ENCODE peak calls at places on chromosome 15, in nine cellular contexts. One of them, this sample, is unnamed.

GRCh38 chr15:22979699-22980188 is 424 bp downstream of the CYFIP1 start:
- DNase-seq in uterus: peak; percentile 46
- DNase-seq in breast epithelium: no peak
- DNase-seq in mesendoderm: peak; percentile 63
- DNase-seq in lower lobe of right lung: no peak
- DNase-seq in prostate gland: no peak
- DNase-seq in naive thymus-derived CD4-positive, alpha-beta T cell: no peak
- DNase-seq in left ventricle myocardium inferior: no peak
- DNase-seq in astrocyte: no peak
- DNase-seq in this sample: peak; percentile 40

GRCh38 chr15:48975713-48976419 is 12.1 kb upstream of the SHC4 start:
- DNase-seq in left ventricle myocardium inferior: peak; percentile 80
- DNase-seq in astrocyte: peak; percentile 63
- DNase-seq in prostate gland: peak; percentile 59
- DNase-seq in naive thymus-derived CD4-positive, alpha-beta T cell: peak; percentile 73
- DNase-seq in uterus: peak; percentile 79
- DNase-seq in mesendoderm: peak; percentile 92
- DNase-seq in lower lobe of right lung: peak; percentile 85
- DNase-seq in breast epithelium: peak; percentile 48
- DNase-seq in this sample: peak; percentile 78

GRCh38 chr15:69390575-69390974 is 23.6 kb upstream of the KIF23 start:
- DNase-seq in astrocyte: peak; percentile 78
- DNase-seq in breast epithelium: no peak
- DNase-seq in naive thymus-derived CD4-positive, alpha-beta T cell: no peak
- DNase-seq in lower lobe of right lung: no peak
- DNase-seq in left ventricle myocardium inferior: no peak
- DNase-seq in prostate gland: no peak
- DNase-seq in uterus: no peak
- DNase-seq in mesendoderm: no peak
- DNase-seq in this sample: no peak

GRCh38 chr15:29107971-29108645 is 161.5 kb downstream of the NSMCE3 start:
- DNase-seq in naive thymus-derived CD4-positive, alpha-beta T cell: no peak
- DNase-seq in left ventricle myocardium inferior: no peak
- DNase-seq in lower lobe of right lung: peak; percentile 45
- DNase-seq in mesendoderm: no peak
- DNase-seq in prostate gland: no peak
- DNase-seq in uterus: no peak
- DNase-seq in astrocyte: no peak
- DNase-seq in breast epithelium: no peak
- DNase-seq in this sample: no peak

GRCh38 chr15:57541805-57542504 is 49.7 kb upstream of the MYZAP start:
- DNase-seq in astrocyte: peak; percentile 37
- DNase-seq in breast epithelium: peak; percentile 46
- DNase-seq in mesendoderm: peak; percentile 67
- DNase-seq in left ventricle myocardium inferior: peak; percentile 61
- DNase-seq in uterus: peak; percentile 80
- DNase-seq in lower lobe of right lung: peak; percentile 64
- DNase-seq in naive thymus-derived CD4-positive, alpha-beta T cell: no peak
- DNase-seq in prostate gland: peak; percentile 74
- DNase-seq in this sample: peak; percentile 75

GRCh38 chr15:59738676-59739075 is 49.6 kb upstream of the BNIP2 start:
- DNase-seq in left ventricle myocardium inferior: no peak
- DNase-seq in breast epithelium: no peak
- DNase-seq in prostate gland: no peak
- DNase-seq in mesendoderm: no peak
- DNase-seq in astrocyte: no peak
- DNase-seq in naive thymus-derived CD4-positive, alpha-beta T cell: no peak
- DNase-seq in lower lobe of right lung: no peak
- DNase-seq in uterus: no peak
- DNase-seq in this sample: no peak

GRCh38 chr15:70586241-70586640 is 177.1 kb downstream of the UACA start:
- DNase-seq in astrocyte: no peak
- DNase-seq in lower lobe of right lung: no peak
- DNase-seq in left ventricle myocardium inferior: no peak
- DNase-seq in uterus: no peak
- DNase-seq in mesendoderm: no peak
- DNase-seq in breast epithelium: no peak
- DNase-seq in naive thymus-derived CD4-positive, alpha-beta T cell: no peak
- DNase-seq in prostate gland: no peak
- DNase-seq in this sample: no peak

GRCh38 chr15:89442671-89443307 is 53.6 kb downstream of the RHCG start:
- DNase-seq in breast epithelium: no peak
- DNase-seq in lower lobe of right lung: no peak
- DNase-seq in astrocyte: no peak
- DNase-seq in left ventricle myocardium inferior: no peak
- DNase-seq in prostate gland: no peak
- DNase-seq in naive thymus-derived CD4-positive, alpha-beta T cell: no peak
- DNase-seq in uterus: no peak
- DNase-seq in mesendoderm: peak; percentile 76
- DNase-seq in this sample: peak; percentile 72

GRCh38 chr15:89052474-89052873 is 35.8 kb upstream of the ABHD2 start:
- DNase-seq in lower lobe of right lung: no peak
- DNase-seq in prostate gland: no peak
- DNase-seq in mesendoderm: no peak
- DNase-seq in naive thymus-derived CD4-positive, alpha-beta T cell: no peak
- DNase-seq in breast epithelium: peak; percentile 25
- DNase-seq in left ventricle myocardium inferior: no peak
- DNase-seq in uterus: no peak
- DNase-seq in astrocyte: peak; percentile 99
- DNase-seq in this sample: no peak

GRCh38 chr15:81413851-81414250 is 39.8 kb upstream of the TMC3 start:
- DNase-seq in uterus: no peak
- DNase-seq in mesendoderm: no peak
- DNase-seq in prostate gland: no peak
- DNase-seq in astrocyte: no peak
- DNase-seq in breast epithelium: no peak
- DNase-seq in left ventricle myocardium inferior: no peak
- DNase-seq in naive thymus-derived CD4-positive, alpha-beta T cell: no peak
- DNase-seq in lower lobe of right lung: no peak
- DNase-seq in this sample: no peak

GRCh38 chr15:76252249-76252648 is 59.0 kb downstream of the ETFA start:
- DNase-seq in breast epithelium: no peak
- DNase-seq in uterus: no peak
- DNase-seq in mesendoderm: peak; percentile 53
- DNase-seq in prostate gland: no peak
- DNase-seq in left ventricle myocardium inferior: no peak
- DNase-seq in lower lobe of right lung: no peak
- DNase-seq in astrocyte: no peak
- DNase-seq in naive thymus-derived CD4-positive, alpha-beta T cell: no peak
- DNase-seq in this sample: no peak

GRCh38 chr15:79160211-79160610 is 69.6 kb upstream of the RASGRF1 start:
- DNase-seq in uterus: no peak
- DNase-seq in lower lobe of right lung: no peak
- DNase-seq in breast epithelium: no peak
- DNase-seq in naive thymus-derived CD4-positive, alpha-beta T cell: no peak
- DNase-seq in left ventricle myocardium inferior: peak; percentile 19
- DNase-seq in mesendoderm: no peak
- DNase-seq in prostate gland: no peak
- DNase-seq in astrocyte: no peak
- DNase-seq in this sample: no peak

GRCh38 chr15:31262143-31262530 is 64.5 kb upstream of the KLF13 start:
- DNase-seq in prostate gland: no peak
- DNase-seq in mesendoderm: no peak
- DNase-seq in lower lobe of right lung: no peak
- DNase-seq in uterus: no peak
- DNase-seq in left ventricle myocardium inferior: no peak
- DNase-seq in breast epithelium: no peak
- DNase-seq in astrocyte: no peak
- DNase-seq in naive thymus-derived CD4-positive, alpha-beta T cell: no peak
- DNase-seq in this sample: no peak

GRCh38 chr15:31486506-31486905 is 159.9 kb downstream of the KLF13 start:
- DNase-seq in uterus: no peak
- DNase-seq in lower lobe of right lung: no peak
- DNase-seq in prostate gland: no peak
- DNase-seq in naive thymus-derived CD4-positive, alpha-beta T cell: no peak
- DNase-seq in left ventricle myocardium inferior: no peak
- DNase-seq in astrocyte: no peak
- DNase-seq in breast epithelium: no peak
- DNase-seq in mesendoderm: no peak
- DNase-seq in this sample: no peak

GRCh38 chr15:69300129-69300588 is 1.4 kb downstream of the PAQR5 start:
- DNase-seq in naive thymus-derived CD4-positive, alpha-beta T cell: no peak
- DNase-seq in left ventricle myocardium inferior: no peak
- DNase-seq in prostate gland: no peak
- DNase-seq in mesendoderm: peak; percentile 37
- DNase-seq in lower lobe of right lung: no peak
- DNase-seq in breast epithelium: no peak
- DNase-seq in uterus: no peak
- DNase-seq in astrocyte: no peak
- DNase-seq in this sample: peak; percentile 28

GRCh38 chr15:45402955-45403892 is 24.9 kb upstream of the GATM start:
- DNase-seq in breast epithelium: no peak
- DNase-seq in uterus: peak; percentile 18
- DNase-seq in naive thymus-derived CD4-positive, alpha-beta T cell: peak; percentile 31
- DNase-seq in lower lobe of right lung: peak; percentile 69
- DNase-seq in left ventricle myocardium inferior: peak; percentile 25
- DNase-seq in prostate gland: no peak
- DNase-seq in astrocyte: peak; percentile 30
- DNase-seq in mesendoderm: peak; percentile 38
- DNase-seq in this sample: peak; percentile 58

GRCh38 chr15:48641416-48641815 is 4.1 kb downstream of the FBN1 start:
- DNase-seq in breast epithelium: no peak
- DNase-seq in lower lobe of right lung: no peak
- DNase-seq in mesendoderm: no peak
- DNase-seq in naive thymus-derived CD4-positive, alpha-beta T cell: no peak
- DNase-seq in prostate gland: no peak
- DNase-seq in left ventricle myocardium inferior: no peak
- DNase-seq in astrocyte: no peak
- DNase-seq in uterus: no peak
- DNase-seq in this sample: no peak

GRCh38 chr15:68310178-68310810 is 32.7 kb downstream of the FEM1B start:
- DNase-seq in left ventricle myocardium inferior: peak; percentile 47
- DNase-seq in naive thymus-derived CD4-positive, alpha-beta T cell: no peak
- DNase-seq in lower lobe of right lung: no peak
- DNase-seq in uterus: peak; percentile 17
- DNase-seq in breast epithelium: peak; percentile 46
- DNase-seq in prostate gland: no peak
- DNase-seq in mesendoderm: no peak
- DNase-seq in astrocyte: no peak
- DNase-seq in this sample: peak; percentile 77

GRCh38 chr15:22917556-22917955 is 62.6 kb downstream of the CYFIP1 start:
- DNase-seq in breast epithelium: no peak
- DNase-seq in naive thymus-derived CD4-positive, alpha-beta T cell: no peak
- DNase-seq in lower lobe of right lung: no peak
- DNase-seq in mesendoderm: no peak
- DNase-seq in prostate gland: no peak
- DNase-seq in uterus: no peak
- DNase-seq in left ventricle myocardium inferior: no peak
- DNase-seq in astrocyte: no peak
- DNase-seq in this sample: no peak

DNA sequence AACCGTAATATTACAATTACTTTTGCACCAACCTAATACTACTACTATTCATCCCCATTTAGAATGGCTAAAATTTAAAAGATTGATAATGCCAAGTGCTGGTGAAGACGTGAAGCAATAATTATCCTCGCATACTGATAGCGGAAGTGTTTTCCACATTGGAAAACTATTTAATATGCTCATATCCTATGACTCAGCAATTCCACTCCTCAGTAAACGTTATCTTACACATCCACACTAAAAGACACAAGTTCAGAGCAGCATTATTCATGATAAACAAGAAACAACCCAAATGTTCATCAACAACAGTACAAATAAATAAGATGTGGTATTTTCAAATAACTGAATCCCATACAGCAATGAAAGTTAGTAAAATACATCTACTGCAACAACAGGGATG is 70.5 kb downstream of the VPS13C start:
- DNase-seq in astrocyte: peak; percentile 10
- DNase-seq in naive thymus-derived CD4-positive, alpha-beta T cell: no peak
- DNase-seq in lower lobe of right lung: no peak
- DNase-seq in left ventricle myocardium inferior: no peak
- DNase-seq in prostate gland: no peak
- DNase-seq in mesendoderm: no peak
- DNase-seq in breast epithelium: no peak
- DNase-seq in uterus: no peak
- DNase-seq in this sample: no peak
- H3K4me1 ChIP-seq in astrocyte: no peaks in the 10 kb centered on the region
- H3K4me1 ChIP-seq in naive thymus-derived CD4-positive, alpha-beta T cell: no peaks in the 10 kb centered on the region
- H3K4me1 ChIP-seq in lower lobe of right lung: no peaks in the 10 kb centered on the region
- H3K4me1 ChIP-seq in left ventricle myocardium inferior: no peaks in the 10 kb centered on the region
- H3K4me1 ChIP-seq in prostate gland: no peaks in the 10 kb centered on the region
- H3K4me1 ChIP-seq in mesendoderm: no peaks in the 10 kb centered on the region
- H3K4me1 ChIP-seq in breast epithelium: no peaks in the 10 kb centered on the region
- H3K4me1 ChIP-seq in uterus: no peaks in the 10 kb centered on the region
- H3K4me1 ChIP-seq in this sample: no peaks in the 10 kb centered on the region

GRCh38 chr15:66692808-66693596 is 9.0 kb upstream of the SMAD6 start:
- DNase-seq in lower lobe of right lung: no peak
- DNase-seq in breast epithelium: no peak
- DNase-seq in naive thymus-derived CD4-positive, alpha-beta T cell: no peak
- DNase-seq in left ventricle myocardium inferior: no peak
- DNase-seq in uterus: no peak
- DNase-seq in prostate gland: no peak
- DNase-seq in astrocyte: no peak
- DNase-seq in mesendoderm: no peak
- DNase-seq in this sample: no peak
- H3K27ac ChIP-seq in lower lobe of right lung: peak overlapping the region; percentile 59
- H3K27ac ChIP-seq in breast epithelium: no peak overlapping the region
- H3K27ac ChIP-seq in naive thymus-derived CD4-positive, alpha-beta T cell: peak overlapping the region; percentile 61
- H3K27ac ChIP-seq in left ventricle myocardium inferior: peak overlapping the region; percentile 66
- H3K27ac ChIP-seq in uterus: no peak overlapping the region
- H3K27ac ChIP-seq in prostate gland: peak overlapping the region; percentile 23
- H3K27ac ChIP-seq in astrocyte: no peak overlapping the region
- H3K27ac ChIP-seq in mesendoderm: no peak overlapping the region
- H3K27ac ChIP-seq in this sample: no peak overlapping the region

DNA sequence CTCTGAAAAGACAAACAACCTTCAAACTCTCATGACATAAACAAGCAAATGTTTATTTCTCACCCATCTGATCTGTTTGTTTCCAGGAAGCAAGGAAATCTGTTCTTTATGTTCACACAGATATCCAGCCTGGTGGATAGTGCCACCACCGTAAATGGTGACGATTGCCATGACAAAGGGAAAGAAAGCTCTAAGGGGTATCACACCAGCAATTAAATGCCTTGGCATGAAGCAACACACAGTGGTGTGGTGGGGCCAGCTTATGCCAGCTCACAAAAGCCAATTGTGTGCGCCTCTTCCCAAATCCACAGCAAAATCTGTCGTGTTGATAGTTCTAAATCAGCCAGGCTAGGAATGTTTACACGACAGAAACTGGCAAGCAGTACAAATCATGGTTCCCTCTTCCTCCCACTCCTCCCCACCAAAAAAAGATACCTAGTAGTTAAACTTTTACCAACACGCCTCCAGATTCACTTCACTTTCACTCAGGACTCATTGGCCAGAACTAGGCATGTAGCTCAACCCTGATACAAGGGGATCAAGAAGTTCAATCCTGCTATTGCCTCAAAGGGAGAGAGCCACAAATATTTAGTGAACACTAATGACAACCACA is 189.2 kb upstream of the SLCO3A1 start:
- DNase-seq in prostate gland: no peak
- DNase-seq in left ventricle myocardium inferior: no peak
- DNase-seq in astrocyte: no peak
- DNase-seq in naive thymus-derived CD4-positive, alpha-beta T cell: no peak
- DNase-seq in mesendoderm: no peak
- DNase-seq in uterus: no peak
- DNase-seq in breast epithelium: no peak
- DNase-seq in lower lobe of right lung: no peak
- DNase-seq in this sample: no peak
- H3K4me1 ChIP-seq in prostate gland: no peaks in the 10 kb centered on the region
- H3K4me1 ChIP-seq in left ventricle myocardium inferior: no peaks in the 10 kb centered on the region
- H3K4me1 ChIP-seq in astrocyte: no peaks in the 10 kb centered on the region
- H3K4me1 ChIP-seq in naive thymus-derived CD4-positive, alpha-beta T cell: peaks cover 8% of the 10 kb centered on the region
- H3K4me1 ChIP-seq in mesendoderm: no peaks in the 10 kb centered on the region
- H3K4me1 ChIP-seq in uterus: no peaks in the 10 kb centered on the region
- H3K4me1 ChIP-seq in breast epithelium: no peaks in the 10 kb centered on the region
- H3K4me1 ChIP-seq in lower lobe of right lung: no peaks in the 10 kb centered on the region
- H3K4me1 ChIP-seq in this sample: no peaks in the 10 kb centered on the region

GRCh38 chr15:85772668-85773067 is 22.1 kb downstream of the KLHL25 start:
- DNase-seq in mesendoderm: no peak
- DNase-seq in left ventricle myocardium inferior: no peak
- DNase-seq in uterus: no peak
- DNase-seq in astrocyte: no peak
- DNase-seq in naive thymus-derived CD4-positive, alpha-beta T cell: no peak
- DNase-seq in breast epithelium: peak; percentile 69
- DNase-seq in prostate gland: peak; percentile 73
- DNase-seq in lower lobe of right lung: no peak
- DNase-seq in this sample: no peak
- H3K27ac ChIP-seq in mesendoderm: no peak overlapping the region
- H3K27ac ChIP-seq in left ventricle myocardium inferior: peak overlapping the region; percentile 69
- H3K27ac ChIP-seq in uterus: peak overlapping the region; percentile 42
- H3K27ac ChIP-seq in astrocyte: no peak overlapping the region
- H3K27ac ChIP-seq in naive thymus-derived CD4-positive, alpha-beta T cell: no peak overlapping the region
- H3K27ac ChIP-seq in breast epithelium: peak overlapping the region; percentile 98
- H3K27ac ChIP-seq in prostate gland: peak overlapping the region; percentile 62
- H3K27ac ChIP-seq in lower lobe of right lung: peak overlapping the region; percentile 73
- H3K27ac ChIP-seq in this sample: peak overlapping the region; percentile 31